ENCODE peak calls at places on chromosomes 7 and 10, in nine cellular contexts. E is stimulated activated CD8-positive, alpha-beta memory T cell treated with anti-CD3 and anti-CD28 coated beads, Interleukin-4, amount 100 ng/mL, for 4 hours; J is NB4; H is EL; Z is epithelial cell of prostate; A is thoracic aorta; V is non-pigmented ciliary epithelial cell; P is AG04450; U is heart right ventricle. D is an unnamed sample.

GRCh38 chr7:124085168-124085567 is 52.3 kb upstream of the TMEM229A start:
- DNase-seq in E (no peak), J (no peak), H (no peak), Z (no peak), A (no peak), V (no peak), P (no peak), U (no peak), D (peak; percentile 33)

GRCh38 chr7:87506243-87507180 is 31.0 kb upstream of the ABCB4 start:
- DNase-seq in E (no peak), J (peak; percentile 38), H (peak; percentile 5), Z (no peak), A (no peak), V (peak; percentile 10), P (peak; percentile 15), U (no peak), D (peak; percentile 15)

GRCh38 chr7:31046723-31047122 is 5.4 kb upstream of the ADCYAP1R1 start:
- DNase-seq in E (no peak), J (no peak), H (no peak), Z (no peak), A (no peak), V (no peak), P (no peak), U (no peak), D (no peak)

GRCh38 chr7:122515404-122515803 is 183.5 kb downstream of the RNF133 start:
- DNase-seq in E (no peak), J (no peak), H (no peak), Z (no peak), A (no peak), V (no peak), P (no peak), U (no peak), D (no peak)

GRCh38 chr10:4981722-4982471 is 18.7 kb downstream of the AKR1C1 start:
- DNase-seq in E (no peak), J (peak; percentile 19), H (peak; percentile 5), Z (no peak), A (no peak), V (peak; percentile 1), P (no peak), U (peak; percentile 30), D (peak; percentile 23)

GRCh38 chr7:44259547-44260457 is 59.0 kb downstream of the YKT6 start:
- DNase-seq in E (no peak), J (no peak), H (peak; percentile 94), Z (peak; percentile 6), A (peak; percentile 78), V (peak; percentile 85), P (peak; percentile 77), U (peak; percentile 42), D (peak; percentile 84)

GRCh38 chr10:98261436-98262277 is 6.3 kb downstream of the LOXL4 start:
- DNase-seq in E (no peak), J (no peak), H (no peak), Z (no peak), A (no peak), V (no peak), P (no peak), U (no peak), D (no peak)

GRCh38 chr10:23111679-23112286 is 16.4 kb downstream of the MSRB2 start:
- DNase-seq in E (no peak), J (no peak), H (no peak), Z (no peak), A (no peak), V (no peak), P (no peak), U (no peak), D (no peak)

GRCh38 chr7:130881799-130882141 is 147.8 kb upstream of the KLF14 start:
- DNase-seq in E (no peak), J (no peak), H (no peak), Z (no peak), A (no peak), V (no peak), P (no peak), U (no peak), D (no peak)

GRCh38 chr7:151003572-151003971 is 12.8 kb downstream of the NOS3 start:
- DNase-seq in E (no peak), J (no peak), H (no peak), Z (no peak), A (no peak), V (no peak), P (no peak), U (no peak), D (no peak)

GRCh38 chr7:24587853-24588252 is 14.6 kb downstream of the PALS2 start:
- DNase-seq in E (peak; percentile 18), J (peak; percentile 56), H (peak; percentile 9), Z (no peak), A (no peak), V (no peak), P (no peak), U (no peak), D (no peak)

GRCh38 chr7:139328375-139328774 is 12.8 kb upstream of the FMC1 start:
- DNase-seq in E (no peak), J (no peak), H (peak; percentile 81), Z (peak; percentile 34), A (no peak), V (peak; percentile 37), P (peak; percentile 67), U (no peak), D (no peak)